ENCODE peak calls at places on chromosomes 3 and 15, in four cellular contexts. O, Q, K and N are unnamed samples. For H3K4me1, the result is how much of the 10 kb centered on the place peaks cover.

GRCh38 chr3:134525293-134525692 is 39.4 kb downstream of the CEP63 start:
- DNase-seq in O (no peak), Q (no peak), K (no peak), N (no peak)

GRCh38 chr3:109369510-109369909 is 32.2 kb upstream of the DPPA4 start:
- DNase-seq in O (no peak), Q (no peak), K (no peak), N (no peak)

GRCh38 chr15:85588657-85589056 is 206.1 kb downstream of the KLHL25 start:
- DNase-seq in O (no peak), Q (no peak), K (no peak), N (no peak)

GRCh38 chr3:27591811-27592210 is 107.6 kb upstream of the SLC4A7 start:
- DNase-seq in O (no peak), Q (no peak), K (peak), N (no peak)

GRCh38 chr15:74937226-74937601 is 659 bp downstream of the COX5A start:
- DNase-seq in O (no peak), Q (no peak), K (no peak), N (no peak)

GRCh38 chr3:39264053-39264452 is 15.8 kb downstream of the CX3CR1 start:
- DNase-seq in O (no peak), Q (no peak), K (no peak), N (no peak)

GRCh38 chr15:61459785-61460707 is 230.9 kb upstream of the RORA start:
- DNase-seq in O (no peak), Q (no peak), K (no peak), N (no peak)

GRCh38 chr15:90231028-90232017 is 2.4 kb downstream of the CIB1 start:
- DNase-seq in O (no peak), Q (peak), K (peak), N (peak)

GRCh38 chr3:69425249-69425648 is 39.4 kb upstream of the FRMD4B start:
- DNase-seq in O (peak), Q (no peak), K (no peak), N (no peak)

GRCh38 chr3:52062499-52062898 is 6.1 kb upstream of the DUSP7 start:
- DNase-seq in O (no peak), Q (no peak), K (no peak), N (no peak)

GRCh38 chr3:151673974-151674373 is 59.8 kb upstream of the AADACL2 start:
- DNase-seq in O (no peak), Q (no peak), K (no peak), N (no peak)

GRCh38 chr3:46407976-46408375 is 917 bp downstream of the CCRL2 start:
- DNase-seq in O (no peak), Q (no peak), K (no peak), N (no peak)

GRCh38 chr3:46405301-46406079 is 1.4 kb downstream of the CCR5AS start:
- DNase-seq in O (no peak), Q (no peak), K (no peak), N (no peak)

GRCh38 chr3:46406440-46406785 is 453 bp downstream of the CCR5AS start:
- DNase-seq in O (no peak), Q (no peak), K (no peak), N (no peak)

GRCh38 chr3:46408853-46409252 is 1.8 kb downstream of the CCRL2 start:
- DNase-seq in O (no peak), Q (no peak), K (no peak), N (no peak)

GRCh38 chr3:46406786-46407611 is at the start of the genes CCR5AS and CCRL2:
- DNase-seq in O (no peak), Q (no peak), K (peak), N (peak)
- H3K4me3 ChIP-seq in O (no peak), Q (peak), K (peak), N (peak)

DNA sequence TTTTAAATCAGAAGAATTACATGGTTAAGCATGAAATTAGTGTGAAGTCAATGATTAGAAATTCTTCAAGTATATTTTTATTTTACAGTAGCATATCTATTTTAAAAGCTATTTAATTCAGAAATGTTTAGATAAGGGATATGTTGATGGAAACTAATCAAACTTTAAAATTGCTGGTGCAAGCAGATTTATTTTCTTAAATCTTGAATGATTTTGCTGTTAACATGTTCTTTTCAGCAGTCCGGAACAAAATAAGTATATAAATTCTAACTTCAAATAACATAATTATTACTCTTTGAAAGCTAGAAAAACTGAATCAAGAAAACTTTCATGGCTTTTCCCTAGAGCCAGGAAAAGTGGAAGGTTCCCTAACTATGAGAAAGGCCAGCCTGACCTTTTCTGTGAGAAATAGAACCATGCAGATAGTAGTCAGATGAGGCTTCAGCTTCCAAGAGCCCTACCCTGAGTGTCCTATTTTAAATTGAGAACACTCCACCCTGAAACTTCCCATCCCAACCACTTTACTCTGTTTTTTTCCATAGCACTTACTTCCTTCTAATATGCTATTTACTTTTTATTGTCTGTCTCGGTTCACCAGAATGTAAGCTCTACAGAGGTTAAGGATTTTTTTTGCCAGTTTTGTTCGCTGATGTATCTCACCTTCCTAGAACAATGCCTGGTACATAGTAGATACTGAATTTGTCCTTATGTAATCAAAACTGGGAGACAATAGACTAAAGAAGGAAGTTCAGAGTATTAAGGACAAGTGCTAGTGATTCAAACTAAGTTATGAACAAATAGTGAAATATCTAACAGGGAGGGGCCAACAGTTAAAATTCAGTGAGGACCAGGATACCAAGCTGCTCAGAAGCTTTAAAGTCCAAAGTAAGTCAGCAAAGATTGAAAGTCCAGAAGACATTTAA is 66.8 kb downstream of the CD200R1L start:
- DNase-seq in O (no peak), Q (no peak), K (no peak), N (no peak)
- H3K4me1 ChIP-seq in O (under half), Q (under half), K (under half), N (under half)

GRCh38 chr15:49721091-49721490 is 100.2 kb downstream of the DTWD1 start:
- DNase-seq in O (no peak), Q (no peak), K (no peak), N (no peak)
- H3K4me3 ChIP-seq in O (no peak), Q (no peak), K (no peak), N (no peak)

GRCh38 chr15:31327674-31328424 is 1.2 kb downstream of the KLF13 start:
- DNase-seq in O (no peak), Q (peak), K (peak), N (peak)

GRCh38 chr15:31326729-31327673 is at the start of gene KLF13:
- DNase-seq in O (no peak), Q (peak), K (no peak), N (peak)

GRCh38 chr15:31328999-31329639 is 2.5 kb downstream of the KLF13 start:
- DNase-seq in O (no peak), Q (peak), K (peak), N (peak)

GRCh38 chr15:31329640-31330010 is 3.0 kb downstream of the KLF13 start:
- DNase-seq in O (no peak), Q (no peak), K (no peak), N (peak)

GRCh38 chr15:31328425-31328998 is 1.9 kb downstream of the KLF13 start:
- DNase-seq in O (no peak), Q (peak), K (peak), N (peak)
- H3K4me1 ChIP-seq in O (under half), Q (half or more), K (half or more), N (under half)

GRCh38 chr3:36380171-36381031 is at the start of gene STAC:
- DNase-seq in O (no peak), Q (no peak), K (no peak), N (peak)
- H3K4me3 ChIP-seq in O (peak), Q (peak), K (no peak), N (peak)

GRCh38 chr15:30984542-30984941 is 6.9 kb downstream of the MTMR10 start:
- DNase-seq in O (no peak), Q (no peak), K (no peak), N (no peak)
- H3K4me1 ChIP-seq in O (under half), Q (under half), K (under half), N (half or more)

GRCh38 chr15:60369696-60370095 is 28.1 kb downstream of the ANXA2 start:
- DNase-seq in O (no peak), Q (no peak), K (no peak), N (no peak)

GRCh38 chr15:60370804-60371700 is 26.7 kb downstream of the ANXA2 start:
- DNase-seq in O (peak), Q (no peak), K (no peak), N (no peak)

GRCh38 chr15:60372223-60372622 is 25.6 kb downstream of the ANXA2 start:
- DNase-seq in O (no peak), Q (no peak), K (no peak), N (no peak)

GRCh38 chr15:60372756-60373155 is 25.0 kb downstream of the ANXA2 start:
- DNase-seq in O (no peak), Q (no peak), K (no peak), N (no peak)

GRCh38 chr15:60370105-60370803 is 27.5 kb downstream of the ANXA2 start:
- DNase-seq in O (no peak), Q (no peak), K (no peak), N (no peak)
- H3K4me3 ChIP-seq in O (no peak), Q (no peak), K (no peak), N (no peak)

DNA sequence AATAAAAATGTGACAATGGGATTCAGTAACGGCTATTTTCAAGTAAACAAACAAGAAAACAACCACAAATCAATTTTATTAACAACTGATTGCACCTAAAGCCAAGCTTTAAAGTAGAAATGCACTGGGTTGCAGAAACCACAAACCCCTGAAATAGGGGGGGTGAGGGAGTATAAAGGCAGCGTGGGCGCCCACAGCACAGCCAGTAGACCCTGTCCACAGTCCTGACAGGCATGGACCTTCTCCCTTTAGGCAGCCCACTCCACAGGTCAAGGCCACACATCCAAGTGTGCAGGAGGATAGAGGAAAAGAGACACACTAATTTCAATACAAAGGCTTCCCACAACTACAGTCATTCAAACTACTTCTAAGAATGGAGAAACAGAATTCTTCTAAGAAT is 48.8 kb downstream of the CHSY1 start:
- DNase-seq in O (no peak), Q (no peak), K (no peak), N (no peak)
- H3K4me1 ChIP-seq in O (half or more), Q (half or more), K (half or more), N (half or more)

GRCh38 chr3:71385040-71385685 is 198.4 kb downstream of the FOXP1 start:
- DNase-seq in O (no peak), Q (no peak), K (no peak), N (no peak)

GRCh38 chr3:71391361-71391760 is 192.2 kb downstream of the FOXP1 start:
- DNase-seq in O (no peak), Q (no peak), K (no peak), N (no peak)

GRCh38 chr3:71389911-71390573 is 193.5 kb downstream of the FOXP1 start:
- DNase-seq in O (no peak), Q (peak), K (no peak), N (peak)

GRCh38 chr3:71389191-71389590 is 194.3 kb downstream of the FOXP1 start:
- DNase-seq in O (no peak), Q (no peak), K (no peak), N (no peak)

DNA sequence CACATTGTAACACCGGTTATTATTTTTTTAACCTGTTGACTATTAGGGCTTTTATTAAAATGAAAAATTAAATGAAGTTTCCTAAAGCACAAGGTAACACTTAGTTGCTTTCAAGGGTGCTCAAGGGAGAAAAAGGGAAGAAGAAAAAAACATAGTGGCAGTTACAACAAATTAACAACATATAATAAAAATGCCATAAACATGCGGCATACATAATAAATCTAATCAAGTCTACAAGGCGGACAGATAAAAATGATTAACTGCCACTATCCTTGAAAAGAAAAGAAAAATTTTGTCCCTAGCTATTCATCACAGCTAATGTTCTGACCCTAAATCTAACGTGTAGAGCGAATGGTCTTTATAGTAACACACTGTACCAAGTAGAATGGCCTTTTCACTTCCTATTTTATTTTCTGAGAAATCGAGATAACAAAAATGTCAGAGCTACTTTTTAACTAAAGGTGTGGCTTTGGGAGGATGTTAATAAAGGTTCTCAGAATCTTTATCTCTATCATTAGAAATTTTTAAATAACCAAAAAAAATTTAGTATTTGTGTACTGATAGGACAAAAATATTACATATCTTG is 194.9 kb downstream of the FOXP1 start:
- DNase-seq in O (no peak), Q (no peak), K (no peak), N (no peak)
- H3K4me3 ChIP-seq in O (no peak), Q (peak), K (no peak), N (no peak)

DNA sequence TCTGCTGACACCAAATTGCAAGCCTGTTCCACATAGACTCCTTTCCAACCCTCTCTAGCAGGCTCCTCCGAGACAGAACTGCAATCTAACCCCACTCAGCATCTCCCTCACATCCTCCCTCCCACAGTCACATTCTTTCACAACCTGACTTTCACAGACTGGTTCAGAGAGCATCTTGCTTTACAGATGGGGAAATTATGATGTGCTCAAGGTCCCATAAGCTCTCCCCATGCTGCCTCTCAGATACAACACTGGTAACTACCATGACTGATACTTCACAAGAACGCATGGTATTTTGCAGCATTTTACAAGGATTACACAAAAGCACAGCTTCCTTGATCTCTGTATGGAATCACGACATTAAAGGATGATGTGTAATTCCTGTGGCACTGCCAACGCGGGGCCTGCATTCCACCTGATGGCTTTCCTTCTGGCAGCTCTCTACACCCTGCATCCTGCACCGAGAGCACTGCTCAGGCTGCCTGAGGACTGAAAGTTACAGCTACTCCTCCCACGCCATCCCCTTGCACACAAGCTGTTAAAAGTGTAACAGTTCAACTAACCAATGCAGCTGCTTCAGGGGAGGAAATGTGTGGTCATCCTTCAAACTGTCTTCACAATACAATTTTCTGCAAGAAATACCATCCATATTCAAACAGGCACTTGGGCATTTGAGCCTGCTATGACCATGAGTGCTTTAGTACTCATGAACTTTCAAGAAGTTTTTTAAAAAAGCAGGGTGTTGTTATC is 27.6 kb downstream of the TBC1D2B start:
- DNase-seq in O (no peak), Q (no peak), K (peak), N (peak)
- H3K4me1 ChIP-seq in O (half or more), Q (half or more), K (half or more), N (half or more)